ENCODE peak calls at places on chromosomes 7 and 10, in six cellular contexts. O is prostate gland; Q is CD8-positive, alpha-beta memory T cell; B is heart left ventricle; P is thoracic aorta; L is HL-60. D is an unnamed sample.

GRCh38 chr10:31321396-31321941 is 2.5 kb downstream of the ZEB1 start:
- DNase-seq in Q (peak), O (no peak), L (no peak), P (no peak), B (no peak), D (no peak)

GRCh38 chr10:75367098-75367497 is 34.5 kb downstream of the ZNF503 start:
- DNase-seq in Q (no peak), B (no peak), L (no peak), P (no peak), O (no peak), D (no peak)

GRCh38 chr7:45897042-45897690 is 8.9 kb downstream of the IGFBP1 start:
- DNase-seq in L (no peak), O (no peak), P (no peak), B (no peak), Q (no peak), D (no peak)

GRCh38 chr7:19061331-19061730 is 56.1 kb downstream of the TWIST1 start:
- DNase-seq in O (no peak), L (no peak), Q (no peak), B (no peak), P (no peak), D (no peak)

GRCh38 chr7:42858570-42858969 is 53.3 kb downstream of the C7orf25 start:
- DNase-seq in B (no peak), L (no peak), O (no peak), P (no peak), Q (no peak), D (no peak)

GRCh38 chr10:130230036-130230435 is 93.8 kb downstream of the GLRX3 start:
- DNase-seq in L (no peak), P (no peak), Q (no peak), O (no peak), B (no peak), D (no peak)

GRCh38 chr10:78597791-78598555 is 470.8 kb upstream of the ZMIZ1 start:
- DNase-seq in O (no peak), P (no peak), B (no peak), L (no peak), Q (no peak), D (no peak)

GRCh38 chr10:125953778-125954385 is 57.5 kb downstream of the FANK1 start:
- DNase-seq in P (no peak), L (no peak), B (no peak), Q (no peak), O (no peak), D (no peak)

GRCh38 chr10:99938563-99938962 is 71.2 kb downstream of the DNMBP start:
- DNase-seq in P (no peak), Q (no peak), L (no peak), B (no peak), O (no peak), D (no peak)

GRCh38 chr7:1566687-1567081 is 3.1 kb downstream of the PSMG3 start:
- DNase-seq in B (no peak), P (no peak), O (no peak), Q (no peak), L (no peak), D (no peak)

GRCh38 chr7:11570922-11571550 is 261.0 kb downstream of the THSD7A start:
- DNase-seq in O (no peak), P (no peak), Q (no peak), B (no peak), L (no peak), D (no peak)

GRCh38 chr7:139895141-139895829 is 66.2 kb downstream of the TBXAS1 start:
- DNase-seq in B (no peak), P (no peak), Q (no peak), L (no peak), O (no peak), D (no peak)
- H3K27ac ChIP-seq in B (no peak), P (no peak), Q (no peak), L (no peak), O (no peak), D (no peak)

GRCh38 chr7:101113860-101114259 is 13.0 kb upstream of the SERPINE1 start:
- DNase-seq in B (no peak), O (no peak), L (peak), Q (no peak), P (no peak), D (no peak)
- H3K27ac ChIP-seq in B (no peak), O (no peak), L (no peak), Q (no peak), P (peak), D (no peak)

DNA sequence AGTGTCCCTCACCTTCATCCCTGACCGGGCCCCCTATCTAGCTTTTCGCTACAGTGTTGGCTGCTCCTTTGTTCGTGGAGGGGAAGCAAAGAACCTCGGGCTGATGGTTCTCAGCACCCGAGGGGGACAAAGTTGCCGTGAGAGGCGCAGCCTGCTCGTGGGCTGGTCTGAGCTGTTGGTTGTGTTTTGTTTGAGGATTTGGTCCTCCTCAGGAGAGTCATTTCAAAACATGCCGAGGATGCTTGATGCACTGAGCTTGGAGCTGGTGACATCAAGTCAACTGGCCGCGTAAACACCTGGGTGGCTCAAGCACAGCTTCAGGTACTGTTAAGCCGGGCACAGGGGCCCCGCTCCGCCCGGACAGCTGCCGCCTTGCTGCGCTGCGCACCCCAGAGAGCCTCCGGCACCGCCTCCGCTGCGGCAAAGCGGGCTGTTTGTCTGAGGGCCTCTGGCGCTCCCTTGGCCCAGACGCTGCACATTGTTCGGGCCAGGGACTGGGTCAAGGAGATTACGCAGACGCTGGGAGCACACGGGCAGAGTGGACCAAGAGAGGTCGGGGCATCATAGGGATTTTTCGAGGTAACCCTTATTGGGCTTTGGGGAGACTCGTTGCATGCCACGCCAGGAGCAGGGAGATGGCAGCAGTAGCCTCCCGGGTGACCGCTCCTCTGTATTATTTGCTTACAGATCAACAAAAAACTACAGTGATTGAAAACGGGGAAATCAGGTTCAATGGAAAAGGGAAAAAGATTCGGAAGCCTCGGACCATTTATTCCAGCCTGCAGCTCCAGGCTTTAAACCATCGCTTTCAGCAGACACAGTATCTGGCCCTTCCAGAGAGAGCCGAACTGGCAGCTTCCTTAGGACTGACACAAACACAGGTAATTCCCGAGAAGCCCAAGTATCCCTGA is 1.9 kb downstream of the DLX6 start:
- DNase-seq in Q (no peak), B (no peak), O (no peak), L (no peak), P (no peak), D (no peak)
- H3K27ac ChIP-seq in Q (no peak), B (no peak), O (no peak), L (no peak), P (no peak), D (no peak)

GRCh38 chr7:47651355-47652317 is 69.7 kb upstream of the TNS3 start:
- DNase-seq in O (no peak), P (no peak), L (no peak), Q (no peak), B (no peak), D (no peak)
- H3K27ac ChIP-seq in O (no peak), P (peak), L (no peak), Q (no peak), B (no peak), D (peak)

DNA sequence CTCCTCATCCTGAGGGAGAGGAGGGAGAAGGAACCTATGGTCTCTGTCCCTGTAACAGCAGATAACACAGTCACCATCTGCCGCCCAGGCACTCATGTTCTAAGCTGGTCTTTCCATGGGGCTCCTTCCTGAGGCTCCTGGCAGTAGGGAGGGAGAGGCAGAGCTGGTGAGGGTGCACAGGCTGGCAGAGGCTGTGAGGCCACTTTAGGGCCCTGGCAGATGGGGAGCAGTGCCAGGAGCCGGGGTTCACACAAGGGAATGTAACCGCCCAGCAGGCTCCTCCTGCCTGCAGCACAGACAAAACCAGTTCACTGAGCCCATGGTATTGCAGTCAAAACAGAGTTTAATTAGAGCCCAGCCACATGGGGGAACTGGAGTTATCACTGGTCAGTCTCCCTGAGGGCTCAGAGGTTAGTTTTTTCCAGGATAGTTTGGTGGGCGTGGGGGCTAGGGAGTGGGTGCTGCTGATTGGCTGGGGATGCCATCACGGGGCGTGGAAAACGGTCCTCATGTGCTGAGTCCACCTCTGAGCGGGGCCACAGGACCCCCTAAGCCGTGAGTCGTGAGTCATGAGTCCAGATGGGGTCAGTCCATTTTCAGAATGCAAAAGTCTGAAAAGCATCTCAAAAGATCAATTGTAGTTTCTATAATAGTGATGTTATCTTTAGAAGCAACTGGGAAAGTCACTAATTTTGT is 499.3 kb upstream of the FOXK1 start:
- DNase-seq in L (no peak), B (no peak), O (no peak), P (no peak), Q (no peak), D (no peak)
- H3K27ac ChIP-seq in L (no peak), B (no peak), O (no peak), P (no peak), Q (no peak), D (no peak)

GRCh38 chr7:154579711-154580110 is 423.2 kb downstream of the PAXIP1 start:
- DNase-seq in O (no peak), P (no peak), Q (no peak), L (no peak), B (no peak), D (no peak)

GRCh38 chr7:154587812-154588211 is 415.1 kb downstream of the PAXIP1 start:
- DNase-seq in Q (no peak), B (no peak), P (no peak), L (no peak), O (no peak), D (no peak)

GRCh38 chr7:154581251-154581890 is 421.6 kb downstream of the PAXIP1 start:
- DNase-seq in O (no peak), P (no peak), Q (no peak), L (no peak), B (no peak), D (no peak)

GRCh38 chr7:154583454-154583853 is 419.5 kb downstream of the PAXIP1 start:
- DNase-seq in B (no peak), O (no peak), P (no peak), L (no peak), Q (no peak), D (no peak)

GRCh38 chr7:154584352-154585252 is 418.3 kb downstream of the PAXIP1 start:
- DNase-seq in B (no peak), O (no peak), Q (no peak), P (no peak), L (no peak), D (no peak)
- H3K27ac ChIP-seq in B (no peak), O (no peak), Q (no peak), P (no peak), L (no peak), D (no peak)

GRCh38 chr7:151665363-151665762 is 145.7 kb upstream of the RHEB start:
- DNase-seq in L (no peak), B (peak), O (no peak), P (no peak), Q (no peak), D (peak)

GRCh38 chr7:151662291-151662690 is 142.6 kb upstream of the RHEB start:
- DNase-seq in Q (no peak), P (no peak), B (no peak), L (no peak), O (no peak), D (no peak)

GRCh38 chr7:151666886-151667285 is 147.2 kb upstream of the RHEB start:
- DNase-seq in P (no peak), O (no peak), Q (no peak), L (no peak), B (no peak), D (no peak)

GRCh38 chr7:151663382-151664100 is 143.8 kb upstream of the RHEB start:
- DNase-seq in O (no peak), L (no peak), B (no peak), Q (no peak), P (no peak), D (no peak)

DNA sequence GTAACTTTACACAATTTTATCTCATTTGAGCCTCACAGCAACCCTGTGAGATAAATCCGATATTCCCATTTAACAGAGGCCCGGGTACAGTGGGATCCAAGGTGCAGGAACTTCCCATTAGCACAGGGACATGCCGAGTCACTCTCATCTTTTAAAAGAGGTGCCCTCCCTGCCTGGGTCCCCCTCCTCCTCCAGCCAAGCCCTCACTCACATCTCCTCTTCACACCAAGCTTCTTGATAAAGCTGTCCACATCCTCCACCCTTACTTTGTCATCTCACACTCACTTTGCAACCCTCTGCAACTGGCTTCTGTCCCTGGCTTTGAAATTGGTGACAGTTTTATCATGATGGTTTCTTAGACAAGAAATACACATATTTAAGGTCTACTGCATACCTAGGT is 144.6 kb upstream of the RHEB start:
- DNase-seq in L (no peak), B (no peak), P (no peak), O (no peak), Q (no peak), D (no peak)
- H3K27ac ChIP-seq in L (no peak), B (no peak), P (no peak), O (no peak), Q (no peak), D (peak)

GRCh38 chr7:118214051-118214832 is 10.3 kb upstream of the ANKRD7 start:
- DNase-seq in Q (peak), B (peak), O (peak), P (peak), L (no peak), D (peak)
- H3K27ac ChIP-seq in Q (no peak), B (peak), O (no peak), P (peak), L (no peak), D (peak)

GRCh38 chr7:47882635-47883034 is 65.6 kb downstream of the PKD1L1 start:
- DNase-seq in B (no peak), P (no peak), L (no peak), Q (no peak), O (no peak), D (no peak)
- H3K27ac ChIP-seq in B (no peak), P (no peak), L (no peak), Q (no peak), O (no peak), D (no peak)